ENCODE peak calls at places on chromosomes 6 and 20, in nine cellular contexts. S is SK-N-SH; F is HFFc6; Y is CD8-positive, alpha-beta T cell; U is cardiac fibroblast; C is OCI-LY7; I is HFF-Myc; Q is AG09319; Z is progenitor cell of endocrine pancreas. L is an unnamed sample.

GRCh38 chr6:92114797-92115196 is 1304.6 kb downstream of the EPHA7 start:
- DNase-seq in S (no peak), F (no peak), Y (no peak), U (no peak), C (no peak), I (no peak), Q (no peak), Z (no peak), L (peak; percentile 5)

GRCh38 chr20:46583411-46584214 is 33.2 kb upstream of the OCSTAMP start:
- DNase-seq in S (no peak), F (no peak), Y (no peak), U (no peak), C (no peak), I (no peak), Q (no peak), Z (no peak), L (no peak)

GRCh38 chr6:128024976-128025375 is 124.1 kb upstream of the THEMIS start:
- DNase-seq in S (no peak), F (no peak), Y (no peak), U (no peak), C (no peak), I (no peak), Q (no peak), Z (no peak), L (no peak)

GRCh38 chr6:169145476-169145875 is 108.2 kb downstream of the THBS2 start:
- DNase-seq in S (no peak), F (no peak), Y (no peak), U (no peak), C (no peak), I (peak; percentile 46), Q (peak; percentile 83), Z (no peak), L (no peak)

GRCh38 chr20:32474967-32475819 is 109.9 kb downstream of the NOL4L start:
- DNase-seq in S (peak; percentile 59), F (peak; percentile 91), Y (no peak), U (peak; percentile 92), C (no peak), I (peak; percentile 76), Q (peak; percentile 86), Z (peak; percentile 60), L (peak; percentile 98)

GRCh38 chr6:27138398-27138797 is 109.1 kb upstream of the PRSS16 start:
- DNase-seq in S (no peak), F (no peak), Y (no peak), U (no peak), C (peak; percentile 37), I (no peak), Q (no peak), Z (no peak), L (no peak)

GRCh38 chr6:75526502-75527127 is 33.0 kb upstream of the FILIP1 start:
- DNase-seq in S (peak; percentile 30), F (peak; percentile 76), Y (peak; percentile 47), U (peak; percentile 89), C (peak; percentile 55), I (peak; percentile 62), Q (peak; percentile 45), Z (peak; percentile 37), L (peak; percentile 73)

GRCh38 chr6:137975058-137975940 is 108.2 kb downstream of the TNFAIP3 start:
- DNase-seq in S (no peak), F (no peak), Y (peak; percentile 28), U (peak; percentile 66), C (peak; percentile 62), I (no peak), Q (no peak), Z (no peak), L (peak; percentile 31)

GRCh38 chr6:140980265-140980887 is 1152.3 kb upstream of the GJE1 start:
- DNase-seq in S (no peak), F (peak; percentile 16), Y (no peak), U (peak; percentile 57), C (no peak), I (no peak), Q (no peak), Z (no peak), L (peak; percentile 38)

GRCh38 chr20:33474097-33474846 is 15.6 kb upstream of the CBFA2T2 start:
- DNase-seq in S (no peak), F (no peak), Y (no peak), U (no peak), C (no peak), I (no peak), Q (no peak), Z (no peak), L (no peak)

GRCh38 chr20:19885576-19885956 is 127.5 kb downstream of the RIN2 start:
- DNase-seq in S (no peak), F (no peak), Y (no peak), U (no peak), C (no peak), I (no peak), Q (no peak), Z (no peak), L (no peak)

GRCh38 chr6:328184-328670 is 35.9 kb downstream of the DUSP22 start:
- DNase-seq in S (no peak), F (peak; percentile 89), Y (no peak), U (peak; percentile 94), C (peak; percentile 90), I (peak; percentile 21), Q (peak; percentile 56), Z (no peak), L (peak; percentile 91)

GRCh38 chr6:167152858-167153257 is 4.9 kb downstream of the GPR31 start:
- DNase-seq in S (no peak), F (no peak), Y (no peak), U (no peak), C (peak; percentile 61), I (no peak), Q (no peak), Z (no peak), L (no peak)

GRCh38 chr6:161001421-161001820 is 9.9 kb downstream of the MAP3K4 start:
- DNase-seq in S (no peak), F (no peak), Y (no peak), U (peak; percentile 27), C (no peak), I (no peak), Q (no peak), Z (no peak), L (no peak)

GRCh38 chr6:27866370-27867050 is 45.7 kb downstream of the OR2B2 start:
- DNase-seq in S (peak; percentile 62), F (peak; percentile 79), Y (peak; percentile 43), U (peak; percentile 86), C (peak; percentile 93), I (peak; percentile 66), Q (no peak), Z (no peak), L (peak; percentile 87)

GRCh38 chr20:56343861-56344381 is 14.9 kb upstream of the FAM210B start:
- DNase-seq in S (peak; percentile 87), F (peak; percentile 18), Y (peak; percentile 28), U (peak; percentile 46), C (no peak), I (no peak), Q (no peak), Z (peak; percentile 61), L (peak; percentile 22)
- TF ChIP-seq CTCF in S (peak; percentile 71), F (peak; percentile 85), Y (peak; percentile 42), U (peak; percentile 68), C (peak; percentile 53), I (peak; percentile 80), Q (peak; percentile 79), Z (peak; percentile 93), L (peak; percentile 72)

GRCh38 chr6:93418448-93419303 is 683 bp downstream of the EPHA7 start:
- DNase-seq in S (peak; percentile 50), F (no peak), Y (no peak), U (peak; percentile 30), C (no peak), I (no peak), Q (no peak), Z (peak; percentile 53), L (peak; percentile 61)

GRCh38 chr6:93424303-93425064 is 5.1 kb upstream of the EPHA7 start:
- DNase-seq in S (no peak), F (no peak), Y (no peak), U (peak; percentile 40), C (peak; percentile 1), I (no peak), Q (no peak), Z (no peak), L (peak; percentile 28)

GRCh38 chr6:93420163-93420806 is 926 bp upstream of the EPHA7 start:
- DNase-seq in S (no peak), F (no peak), Y (no peak), U (peak; percentile 13), C (no peak), I (no peak), Q (no peak), Z (no peak), L (no peak)

GRCh38 chr6:93419304-93420162 is at the start of gene EPHA7:
- DNase-seq in S (peak; percentile 96), F (peak; percentile 27), Y (peak; percentile 13), U (peak; percentile 81), C (no peak), I (no peak), Q (peak; percentile 30), Z (peak; percentile 97), L (peak; percentile 99)

GRCh38 chr6:93423542-93423941 is 4.2 kb upstream of the EPHA7 start:
- DNase-seq in S (peak; percentile 31), F (no peak), Y (no peak), U (peak; percentile 54), C (peak; percentile 60), I (no peak), Q (no peak), Z (peak; percentile 29), L (peak; percentile 69)
- TF ChIP-seq CTCF in S (peak; percentile 55), F (peak; percentile 52), Y (no peak), U (peak; percentile 46), C (peak; percentile 79), I (peak; percentile 37), Q (no peak), Z (peak; percentile 73), L (peak; percentile 60)

GRCh38 chr6:106223300-106223930 is 102.1 kb downstream of the ATG5 start:
- DNase-seq in S (peak; percentile 15), F (peak; percentile 59), Y (peak; percentile 75), U (peak; percentile 90), C (peak; percentile 85), I (peak; percentile 38), Q (peak; percentile 56), Z (peak; percentile 17), L (peak; percentile 85)
- TF ChIP-seq CTCF in S (peak; percentile 82), F (peak; percentile 88), Y (peak; percentile 84), U (peak; percentile 52), C (peak; percentile 92), I (peak; percentile 50), Q (peak; percentile 54), Z (peak; percentile 84), L (peak; percentile 44)

GRCh38 chr20:24998631-24999445 is 6.3 kb upstream of the APMAP start:
- DNase-seq in S (no peak), F (no peak), Y (peak; percentile 8), U (no peak), C (no peak), I (no peak), Q (no peak), Z (no peak), L (no peak)

GRCh38 chr20:24998121-24998520 is 5.6 kb upstream of the APMAP start:
- DNase-seq in S (no peak), F (no peak), Y (peak; percentile 4), U (no peak), C (no peak), I (no peak), Q (no peak), Z (no peak), L (no peak)

GRCh38 chr20:25003002-25003401 is 10.5 kb upstream of the APMAP start:
- DNase-seq in S (no peak), F (no peak), Y (no peak), U (no peak), C (no peak), I (no peak), Q (no peak), Z (no peak), L (no peak)

GRCh38 chr20:24999568-24999967 is 7.0 kb upstream of the APMAP start:
- DNase-seq in S (no peak), F (no peak), Y (no peak), U (no peak), C (no peak), I (no peak), Q (no peak), Z (no peak), L (no peak)

GRCh38 chr20:25000268-25000801 is 7.8 kb upstream of the APMAP start:
- DNase-seq in S (no peak), F (peak; percentile 86), Y (no peak), U (peak; percentile 95), C (no peak), I (no peak), Q (peak; percentile 44), Z (no peak), L (peak; percentile 10)
- TF ChIP-seq CTCF in S (peak; percentile 22), F (peak; percentile 72), Y (no peak), U (peak; percentile 28), C (no peak), I (no peak), Q (peak; percentile 16), Z (no peak), L (no peak)